ENCODE peak calls at places on chromosomes 12 and 14, in eight cellular contexts. P, R, U, I, J, B, D and E are unnamed samples.

GRCh38 chr12:109552971-109553370 is 20.3 kb downstream of the MMAB start:
- DNase-seq in U (no peak), I (no peak), J (no peak), B (no peak), R (no peak), D (no peak), P (no peak), E (no peak)

GRCh38 chr12:27969011-27969900 is 3.3 kb downstream of the PTHLH start:
- DNase-seq in U (peak), D (no peak), R (peak), I (peak), P (no peak), B (no peak), J (peak), E (no peak)

GRCh38 chr14:100861937-100862247 is 36.0 kb downstream of the MEG3 start:
- DNase-seq in J (no peak), D (no peak), P (no peak), U (no peak), R (no peak), B (no peak), I (no peak), E (no peak)

GRCh38 chr12:84964048-84964447 is 51.4 kb upstream of the SLC6A15 start:
- DNase-seq in D (no peak), R (no peak), P (no peak), U (no peak), J (no peak), B (no peak), I (no peak), E (no peak)

GRCh38 chr14:74905595-74906142 is 17.4 kb downstream of the RPS6KL1 start:
- DNase-seq in P (peak), J (peak), B (peak), I (peak), U (peak), R (peak), D (peak), E (peak)

GRCh38 chr14:74980746-74981661 is 21.7 kb upstream of the EIF2B2 start:
- DNase-seq in P (no peak), R (no peak), I (peak), D (no peak), B (no peak), J (peak), U (peak), E (no peak)

GRCh38 chr14:32023540-32023939 is 53.6 kb upstream of the ARHGAP5 start:
- DNase-seq in U (no peak), B (no peak), P (no peak), D (no peak), J (no peak), I (no peak), R (no peak), E (peak)

GRCh38 chr14:103879570-103880333 is 32.4 kb upstream of the PPP1R13B start:
- DNase-seq in R (peak), U (peak), J (peak), D (no peak), B (no peak), P (no peak), I (no peak), E (no peak)

GRCh38 chr12:131801254-131801866 is 26.8 kb upstream of the MMP17 start:
- DNase-seq in B (no peak), J (no peak), P (no peak), R (no peak), I (no peak), U (no peak), D (no peak), E (no peak)

GRCh38 chr12:83075471-83075870 is 388.8 kb downstream of the TMTC2 start:
- DNase-seq in J (no peak), U (no peak), I (no peak), B (no peak), R (no peak), D (no peak), P (no peak), E (no peak)

GRCh38 chr14:69183735-69184134 is 7.6 kb upstream of the EXD2 start:
- DNase-seq in I (no peak), P (no peak), B (no peak), D (no peak), J (peak), R (no peak), U (peak), E (no peak)

GRCh38 chr12:118061876-118062791 is 1.2 kb upstream of the WSB2 start:
- DNase-seq in U (peak), B (no peak), P (peak), R (no peak), D (peak), J (peak), I (no peak), E (peak)

GRCh38 chr12:12915654-12916053 is 24.3 kb downstream of the GPRC5A start:
- DNase-seq in U (no peak), R (no peak), D (no peak), I (no peak), P (no peak), J (peak), B (no peak), E (no peak)

GRCh38 chr12:46677749-46678148 is 148.0 kb downstream of the SLC38A4 start:
- DNase-seq in I (no peak), J (peak), P (peak), B (no peak), R (no peak), D (no peak), U (peak), E (peak)